ENCODE peak calls at places on chromosomes 11 and 22, in seven cellular contexts. B is prostate gland; H is PC-9; T is esophagus muscularis mucosa; L is SK-N-SH; Q is effector memory CD4-positive, alpha-beta T cell; F is naive thymus-derived CD4-positive, alpha-beta T cell. V is an unnamed sample. For H3K36me3, the result is how much of the 10 kb centered on the place peaks cover.

GRCh38 chr11:74255741-74256369 is 55.6 kb downstream of the P4HA3 start:
- DNase-seq in Q (peak), H (peak), F (peak), T (peak), B (peak), L (peak), V (no peak)

GRCh38 chr11:2587132-2587930 is 112.5 kb downstream of the KCNQ1OT1 start:
- DNase-seq in F (no peak), B (no peak), L (peak), Q (no peak), H (no peak), T (peak), V (no peak)

GRCh38 chr11:43359432-43359818 is 705 bp downstream of the TTC17 start:
- DNase-seq in H (peak), Q (no peak), L (peak), B (no peak), F (peak), T (no peak), V (no peak)

GRCh38 chr11:2740275-2740940 is 40.6 kb upstream of the KCNQ1OT1 start:
- DNase-seq in T (no peak), B (no peak), H (no peak), L (no peak), Q (no peak), F (no peak), V (no peak)

GRCh38 chr22:41563051-41563711 is 2.4 kb downstream of the CSDC2 start:
- DNase-seq in H (peak), B (no peak), T (no peak), Q (no peak), F (no peak), L (no peak), V (no peak)

GRCh38 chr11:90468923-90469322 is 246.1 kb upstream of the CHORDC1 start:
- DNase-seq in T (no peak), H (peak), L (no peak), B (no peak), Q (no peak), F (no peak), V (no peak)

GRCh38 chr22:50673231-50674126 is 856 bp downstream of the SHANK3 start:
- DNase-seq in Q (no peak), T (peak), L (peak), F (peak), B (no peak), H (peak), V (no peak)

GRCh38 chr11:7637447-7638157 is 35.7 kb downstream of the CYB5R2 start:
- DNase-seq in B (no peak), F (no peak), Q (no peak), L (no peak), H (no peak), T (no peak), V (no peak)

GRCh38 chr22:36415415-36416168 is 27.8 kb upstream of the MYH9 start:
- DNase-seq in B (no peak), H (no peak), L (no peak), T (no peak), F (no peak), Q (no peak), V (no peak)

GRCh38 chr11:103826856-103827255 is 209.6 kb upstream of the DDI1 start:
- DNase-seq in B (no peak), H (no peak), L (no peak), T (no peak), F (no peak), Q (no peak), V (no peak)

GRCh38 chr11:75547617-75548054 is 14.4 kb upstream of the SERPINH1 start:
- DNase-seq in B (peak), Q (no peak), F (no peak), L (peak), T (no peak), H (peak), V (no peak)

GRCh38 chr11:94402355-94402754 is 1.1 kb upstream of the GPR83 start:
- DNase-seq in Q (no peak), H (peak), L (no peak), B (no peak), F (no peak), T (no peak), V (no peak)

GRCh38 chr11:131943296-131943695 is 572.9 kb downstream of the NTM start:
- DNase-seq in Q (no peak), F (no peak), L (no peak), B (no peak), T (no peak), H (no peak), V (no peak)

GRCh38 chr11:111297696-111298095 is 650 bp upstream of the POU2AF3 start:
- DNase-seq in F (no peak), B (no peak), T (no peak), L (no peak), Q (no peak), H (no peak), V (no peak)

DNA sequence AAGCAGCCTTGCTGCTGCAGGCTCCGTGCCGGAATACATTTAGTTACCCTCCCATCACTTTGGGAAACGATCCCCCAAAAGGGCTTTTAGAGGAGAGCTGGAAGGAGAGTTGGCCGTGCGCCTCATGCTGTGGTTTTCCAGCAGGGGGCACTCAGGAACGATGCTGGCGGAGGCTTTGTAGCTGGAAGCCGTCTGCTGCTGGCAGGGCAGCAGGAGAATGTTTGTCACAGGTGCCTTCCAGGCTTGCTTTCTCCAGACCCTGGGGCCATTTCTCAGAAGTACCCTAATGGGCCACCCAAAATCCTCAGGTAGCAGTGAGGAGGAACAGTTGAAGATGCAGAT is 30.0 kb upstream of the CABP7 start:
- DNase-seq in T (no peak), Q (no peak), B (peak), F (peak), H (no peak), L (peak), V (no peak)
- H3K4me3 ChIP-seq in T (no peak), Q (no peak), B (no peak), F (no peak), H (no peak), L (peak), V (no peak)

DNA sequence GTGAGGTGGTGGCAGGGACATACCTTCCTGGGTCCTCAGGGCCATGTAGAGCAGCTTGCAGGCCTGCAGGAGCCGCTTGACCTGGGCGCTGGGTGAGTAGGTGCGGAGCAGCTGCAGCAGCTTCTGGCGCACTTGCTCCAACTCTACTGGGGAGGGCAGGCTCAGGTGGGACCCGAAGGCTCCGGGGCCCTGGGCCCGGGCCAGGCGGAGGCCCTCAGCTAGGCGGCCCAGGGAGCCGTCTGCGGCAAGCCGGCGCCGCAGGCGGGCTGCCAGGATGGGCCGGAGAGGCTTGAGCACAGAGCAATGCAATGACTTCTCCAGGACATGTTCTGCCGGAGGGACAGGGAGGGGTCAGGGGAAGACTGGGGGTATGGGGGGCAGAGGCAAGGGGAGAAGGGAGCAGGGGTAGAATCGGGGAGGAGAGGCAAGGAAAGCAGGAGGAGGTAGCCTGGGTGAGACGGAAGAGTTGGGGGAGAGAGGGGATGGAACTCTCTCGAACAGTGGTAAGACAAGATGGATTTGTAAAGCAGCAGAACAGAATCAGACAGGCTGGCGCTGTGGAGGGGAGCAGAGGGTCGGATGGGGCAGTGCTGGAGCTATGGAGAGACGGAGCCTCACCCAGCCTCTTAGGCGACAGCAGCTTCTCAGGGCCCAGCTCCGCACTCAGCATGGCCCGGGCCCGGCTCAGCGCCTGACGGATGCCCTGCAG is 2.2 kb downstream of the RIN1 start:
- DNase-seq in B (no peak), H (no peak), Q (no peak), L (peak), T (no peak), F (no peak), V (no peak)
- H3K36me3 ChIP-seq in B (under half), H (under half), Q (under half), L (under half), T (half or more), F (under half), V (under half)

GRCh38 chr11:63491240-63491587 is 247 bp upstream of the PLAAT5 start:
- DNase-seq in B (no peak), F (no peak), L (no peak), Q (no peak), H (no peak), T (no peak), V (no peak)
- H3K4me3 ChIP-seq in B (peak), F (peak), L (no peak), Q (peak), H (no peak), T (peak), V (no peak)

DNA sequence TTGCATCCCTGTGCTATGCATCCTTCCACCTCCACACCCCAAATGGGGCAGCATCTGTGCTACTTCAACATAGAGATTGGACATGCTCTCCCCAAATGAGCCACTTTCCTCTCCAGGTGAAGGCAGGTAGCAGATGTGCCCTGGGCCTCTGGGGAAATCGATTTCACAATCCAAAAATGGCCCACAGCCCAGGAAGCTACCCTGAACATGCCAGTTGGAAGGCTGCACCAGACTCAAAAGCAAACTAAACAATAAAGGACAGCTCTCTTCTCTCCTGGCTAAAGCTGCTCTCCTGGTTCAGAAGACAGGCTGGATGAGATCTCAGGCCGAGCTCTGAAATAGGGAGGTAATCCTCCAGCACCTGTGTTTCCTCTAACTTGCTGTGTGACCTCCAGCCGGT is 19.7 kb downstream of the ISX start:
- DNase-seq in B (peak), F (no peak), Q (no peak), T (no peak), L (no peak), H (no peak), V (no peak)
- H3K36me3 ChIP-seq in B (under half), F (under half), Q (under half), T (under half), L (under half), H (under half), V (under half)

DNA sequence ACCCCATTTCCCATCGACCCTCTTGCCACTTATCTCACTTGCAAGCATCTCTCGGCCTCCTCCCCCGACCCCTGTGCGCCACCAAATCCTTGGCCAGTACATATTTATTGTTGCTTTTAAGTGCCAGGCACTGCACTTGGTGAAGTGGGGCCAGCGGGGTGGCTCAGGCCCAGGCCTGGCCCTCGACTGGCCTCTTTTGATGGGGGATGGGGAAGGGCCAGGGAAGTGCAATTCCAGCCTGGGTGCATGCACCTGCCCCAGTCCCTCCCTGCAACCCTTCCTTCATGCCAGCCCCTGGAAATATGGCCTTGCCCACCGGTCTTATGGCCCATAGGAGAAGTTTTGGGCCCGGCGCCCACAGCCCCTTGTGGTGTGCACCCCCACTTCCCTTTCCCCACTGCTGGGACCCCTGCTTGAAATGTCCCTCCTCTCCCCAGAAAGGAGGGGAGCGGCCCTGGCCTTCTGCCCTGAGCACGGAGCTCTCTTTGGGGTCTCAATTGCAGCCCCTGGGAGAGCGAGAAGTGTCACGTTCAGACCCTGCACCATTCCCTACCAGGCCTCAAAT is 791 bp downstream of the SUSD2 start:
- DNase-seq in T (no peak), H (no peak), L (no peak), Q (no peak), B (no peak), F (no peak), V (no peak)
- H3K4me3 ChIP-seq in T (peak), H (no peak), L (no peak), Q (no peak), B (no peak), F (no peak), V (no peak)

GRCh38 chr11:65439331-65440181 is 17.0 kb downstream of the NEAT1 start:
- DNase-seq in F (no peak), B (no peak), T (peak), L (no peak), Q (no peak), H (peak), V (peak)

GRCh38 chr11:65435981-65436411 is 13.4 kb downstream of the NEAT1 start:
- DNase-seq in L (no peak), B (peak), Q (no peak), T (peak), H (no peak), F (no peak), V (no peak)

GRCh38 chr11:65438257-65439151 is 15.9 kb downstream of the NEAT1 start:
- DNase-seq in B (no peak), F (no peak), T (no peak), L (no peak), Q (no peak), H (no peak), V (no peak)

GRCh38 chr11:65436412-65437032 is 13.9 kb downstream of the NEAT1 start:
- DNase-seq in Q (no peak), B (peak), T (peak), F (no peak), L (no peak), H (no peak), V (no peak)

DNA sequence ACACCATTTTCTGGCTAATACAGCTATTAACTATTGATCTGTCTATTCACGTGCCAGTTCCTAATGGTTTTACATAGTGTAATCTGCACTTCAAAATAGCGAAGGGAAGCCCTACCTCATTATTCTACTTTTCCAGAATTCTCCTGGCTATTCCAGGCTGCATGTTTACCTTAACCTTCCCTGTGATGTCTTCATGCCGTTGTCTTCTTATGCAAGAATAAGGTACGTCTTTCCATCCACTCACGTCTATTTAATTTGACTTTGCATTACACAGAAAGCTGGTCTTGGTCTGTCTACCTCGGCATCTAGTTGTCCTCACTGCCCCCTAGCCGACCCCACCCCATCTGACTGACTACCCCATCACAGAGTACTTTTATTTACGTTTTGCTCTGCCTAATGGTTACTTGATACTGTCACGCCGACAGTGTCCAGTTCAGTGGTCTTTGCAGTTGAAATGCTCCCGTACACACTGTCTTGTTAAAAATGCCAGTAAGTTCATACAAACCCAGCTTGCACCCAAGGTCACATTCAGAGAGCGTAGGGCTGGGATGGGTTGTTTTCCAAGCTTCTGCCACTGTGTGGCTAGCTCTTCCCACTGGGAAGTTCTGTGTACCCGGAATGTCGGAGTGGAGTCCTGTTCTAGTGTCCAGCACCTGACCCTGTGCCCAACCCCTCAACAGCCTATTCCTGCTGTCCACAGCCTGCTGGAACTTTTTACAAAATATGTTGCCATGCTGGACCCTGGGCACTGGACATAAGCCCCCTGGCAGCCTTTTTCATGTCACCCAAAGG is 15.0 kb downstream of the NEAT1 start:
- DNase-seq in Q (no peak), T (peak), B (peak), F (no peak), L (no peak), H (no peak), V (no peak)
- H3K36me3 ChIP-seq in Q (under half), T (half or more), B (under half), F (under half), L (half or more), H (half or more), V (under half)

DNA sequence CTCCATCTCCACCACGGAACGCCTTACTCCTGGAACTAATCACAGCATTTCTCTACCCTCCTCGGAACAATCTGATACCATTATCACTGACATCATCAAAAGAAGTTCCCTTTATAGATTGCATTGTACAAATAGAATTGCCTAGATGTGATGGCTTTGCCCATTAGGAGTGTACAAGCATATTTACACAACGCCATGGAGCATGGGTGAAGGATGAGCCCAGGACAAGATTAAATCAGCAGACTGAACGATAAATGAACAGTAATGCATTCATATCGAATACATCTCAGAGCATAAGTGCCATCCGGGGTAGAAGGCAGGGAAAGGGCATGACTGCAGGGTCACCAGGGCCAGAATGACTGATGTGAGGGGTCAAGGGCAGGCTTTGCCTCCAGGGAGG is 57.3 kb downstream of the KIRREL3 start:
- DNase-seq in B (no peak), F (no peak), H (no peak), L (no peak), Q (no peak), T (no peak), V (no peak)
- H3K4me3 ChIP-seq in B (no peak), F (no peak), H (no peak), L (no peak), Q (no peak), T (no peak), V (no peak)

GRCh38 chr11:130909650-130910049 is 6.6 kb downstream of the SNX19 start:
- DNase-seq in B (no peak), F (no peak), L (no peak), H (no peak), T (no peak), Q (no peak), V (no peak)

GRCh38 chr11:130911306-130911705 is 5.0 kb downstream of the SNX19 start:
- DNase-seq in B (no peak), L (no peak), T (peak), H (no peak), Q (no peak), F (no peak), V (no peak)

GRCh38 chr11:130907229-130907628 is 9.1 kb downstream of the SNX19 start:
- DNase-seq in F (no peak), L (no peak), H (no peak), Q (no peak), T (peak), B (no peak), V (no peak)

GRCh38 chr11:130908061-130908460 is 8.2 kb downstream of the SNX19 start:
- DNase-seq in H (no peak), Q (no peak), B (no peak), F (no peak), L (no peak), T (peak), V (no peak)

DNA sequence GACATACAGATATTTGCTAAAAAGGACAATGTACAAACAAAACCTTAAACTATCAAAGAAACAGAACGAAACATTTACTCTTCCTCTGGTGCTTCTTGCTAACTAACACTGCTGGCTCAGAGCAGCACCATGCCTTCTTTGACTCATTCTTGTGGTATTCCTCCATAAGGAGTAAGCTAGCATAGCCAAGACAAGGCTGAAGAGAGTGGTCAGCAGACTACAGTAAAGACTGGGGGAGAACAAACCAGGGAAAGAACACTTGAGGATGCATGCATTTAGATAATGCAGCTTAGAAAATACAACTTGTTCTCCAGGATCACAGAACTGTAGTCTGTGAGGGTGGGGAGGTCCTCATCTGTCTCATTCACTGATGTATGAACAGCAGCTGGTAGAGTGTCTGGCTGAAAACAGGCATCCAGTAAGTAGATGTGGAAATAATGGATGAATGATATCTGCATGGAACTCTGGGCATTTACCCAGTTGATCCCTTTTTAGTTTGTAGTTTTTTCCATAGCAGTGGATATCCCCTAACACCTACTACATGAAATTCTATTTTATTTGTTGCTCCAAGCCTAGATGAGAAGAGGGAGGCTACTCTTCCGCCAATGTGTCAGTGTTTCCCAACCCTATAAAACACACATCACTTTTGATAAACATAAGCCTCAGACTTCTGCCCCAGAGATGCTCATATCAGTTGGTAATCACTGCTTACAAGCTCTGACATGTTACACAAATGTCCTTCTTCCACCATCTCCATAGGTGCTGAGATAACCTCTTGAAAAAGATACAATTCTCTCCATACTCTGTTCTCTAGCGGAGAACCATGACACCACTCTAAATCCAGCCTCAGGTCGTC is 7.3 kb downstream of the SNX19 start:
- DNase-seq in L (no peak), F (no peak), B (no peak), H (no peak), T (peak), Q (no peak), V (no peak)
- H3K36me3 ChIP-seq in L (half or more), F (half or more), B (under half), H (under half), T (half or more), Q (half or more), V (under half)

GRCh38 chr11:5441414-5441813 is at the start of gene OR51I1:
- DNase-seq in F (no peak), T (no peak), Q (no peak), B (no peak), H (no peak), L (no peak), V (no peak)
- H3K4me3 ChIP-seq in F (no peak), T (no peak), Q (no peak), B (no peak), H (no peak), L (no peak), V (no peak)

V was measured in GM06990.